ENCODE peak calls at places on chromosomes 11 and 22, in four cellular contexts. One of them, this sample, is unnamed.

GRCh38 chr11:57761301-57762234 is at the start of gene CTNND1:
- DNase-seq in GM13977: peak; percentile 87
- DNase-seq in HCT116: peak; percentile 95
- DNase-seq in activated CD4-positive, CD25-positive, alpha-beta regulatory T cell treated with anti-CD3 and anti-CD28 coated beads, Interleukin-2, amount 50 U/mL, for 16 hours: no peak
- DNase-seq in this sample: peak; percentile 46

GRCh38 chr11:9688716-9689511 is 25.0 kb downstream of the SWAP70 start:
- DNase-seq in GM13977: peak; percentile 19
- DNase-seq in HCT116: no peak
- DNase-seq in activated CD4-positive, CD25-positive, alpha-beta regulatory T cell treated with anti-CD3 and anti-CD28 coated beads, Interleukin-2, amount 50 U/mL, for 16 hours: no peak
- DNase-seq in this sample: peak; percentile 29

GRCh38 chr11:112118176-112118575 is 31.5 kb downstream of the SDHD start:
- DNase-seq in GM13977: no peak
- DNase-seq in HCT116: no peak
- DNase-seq in activated CD4-positive, CD25-positive, alpha-beta regulatory T cell treated with anti-CD3 and anti-CD28 coated beads, Interleukin-2, amount 50 U/mL, for 16 hours: no peak
- DNase-seq in this sample: no peak

GRCh38 chr11:104337273-104337672 is 173.3 kb upstream of the PDGFD start:
- DNase-seq in GM13977: no peak
- DNase-seq in HCT116: no peak
- DNase-seq in activated CD4-positive, CD25-positive, alpha-beta regulatory T cell treated with anti-CD3 and anti-CD28 coated beads, Interleukin-2, amount 50 U/mL, for 16 hours: no peak
- DNase-seq in this sample: no peak

GRCh38 chr11:105719073-105719846 is 109.4 kb downstream of the GRIA4 start:
- DNase-seq in GM13977: peak; percentile 17
- DNase-seq in HCT116: peak; percentile 22
- DNase-seq in activated CD4-positive, CD25-positive, alpha-beta regulatory T cell treated with anti-CD3 and anti-CD28 coated beads, Interleukin-2, amount 50 U/mL, for 16 hours: no peak
- DNase-seq in this sample: no peak

GRCh38 chr22:39176067-39176621 is 23.7 kb upstream of the CBX7 start:
- DNase-seq in GM13977: no peak
- DNase-seq in HCT116: no peak
- DNase-seq in activated CD4-positive, CD25-positive, alpha-beta regulatory T cell treated with anti-CD3 and anti-CD28 coated beads, Interleukin-2, amount 50 U/mL, for 16 hours: no peak
- DNase-seq in this sample: no peak

GRCh38 chr11:125903753-125904659 is at the start of gene DDX25:
- DNase-seq in GM13977: peak; percentile 23
- DNase-seq in HCT116: no peak
- DNase-seq in activated CD4-positive, CD25-positive, alpha-beta regulatory T cell treated with anti-CD3 and anti-CD28 coated beads, Interleukin-2, amount 50 U/mL, for 16 hours: no peak
- DNase-seq in this sample: peak; percentile 6

GRCh38 chr11:28794405-28794804 is 686.2 kb downstream of the METTL15 start:
- DNase-seq in GM13977: no peak
- DNase-seq in HCT116: no peak
- DNase-seq in activated CD4-positive, CD25-positive, alpha-beta regulatory T cell treated with anti-CD3 and anti-CD28 coated beads, Interleukin-2, amount 50 U/mL, for 16 hours: no peak
- DNase-seq in this sample: no peak

GRCh38 chr11:115606223-115607220 is 102.3 kb upstream of the CADM1 start:
- DNase-seq in GM13977: no peak
- DNase-seq in HCT116: no peak
- DNase-seq in activated CD4-positive, CD25-positive, alpha-beta regulatory T cell treated with anti-CD3 and anti-CD28 coated beads, Interleukin-2, amount 50 U/mL, for 16 hours: no peak
- DNase-seq in this sample: no peak

GRCh38 chr11:119421941-119422504 is 949 bp downstream of the THY1 start:
- DNase-seq in GM13977: no peak
- DNase-seq in HCT116: no peak
- DNase-seq in activated CD4-positive, CD25-positive, alpha-beta regulatory T cell treated with anti-CD3 and anti-CD28 coated beads, Interleukin-2, amount 50 U/mL, for 16 hours: no peak
- DNase-seq in this sample: no peak

GRCh38 chr22:44406581-44407403 is 91.2 kb downstream of the RTL6 start:
- DNase-seq in GM13977: no peak
- DNase-seq in HCT116: no peak
- DNase-seq in activated CD4-positive, CD25-positive, alpha-beta regulatory T cell treated with anti-CD3 and anti-CD28 coated beads, Interleukin-2, amount 50 U/mL, for 16 hours: no peak
- DNase-seq in this sample: no peak

GRCh38 chr11:40037005-40037404 is 1422.4 kb downstream of the LRRC4C start:
- DNase-seq in GM13977: no peak
- DNase-seq in HCT116: no peak
- DNase-seq in activated CD4-positive, CD25-positive, alpha-beta regulatory T cell treated with anti-CD3 and anti-CD28 coated beads, Interleukin-2, amount 50 U/mL, for 16 hours: no peak
- DNase-seq in this sample: no peak

GRCh38 chr22:50199836-50200332 is 927 bp upstream of the SELENOO start:
- DNase-seq in GM13977: no peak
- DNase-seq in HCT116: no peak
- DNase-seq in activated CD4-positive, CD25-positive, alpha-beta regulatory T cell treated with anti-CD3 and anti-CD28 coated beads, Interleukin-2, amount 50 U/mL, for 16 hours: no peak
- DNase-seq in this sample: no peak

GRCh38 chr11:70067591-70068341 is 10.4 kb upstream of the ANO1 start:
- DNase-seq in GM13977: no peak
- DNase-seq in HCT116: peak; percentile 48
- DNase-seq in activated CD4-positive, CD25-positive, alpha-beta regulatory T cell treated with anti-CD3 and anti-CD28 coated beads, Interleukin-2, amount 50 U/mL, for 16 hours: no peak
- DNase-seq in this sample: no peak

GRCh38 chr11:830295-831131 is 2.2 kb upstream of the CD151 start:
- DNase-seq in GM13977: peak; percentile 89
- DNase-seq in HCT116: no peak
- DNase-seq in activated CD4-positive, CD25-positive, alpha-beta regulatory T cell treated with anti-CD3 and anti-CD28 coated beads, Interleukin-2, amount 50 U/mL, for 16 hours: no peak
- DNase-seq in this sample: peak; percentile 85

GRCh38 chr11:1922411-1923113 is 3.1 kb downstream of the TNNT3 start:
- DNase-seq in GM13977: peak; percentile 29
- DNase-seq in HCT116: no peak
- DNase-seq in activated CD4-positive, CD25-positive, alpha-beta regulatory T cell treated with anti-CD3 and anti-CD28 coated beads, Interleukin-2, amount 50 U/mL, for 16 hours: no peak
- DNase-seq in this sample: no peak

GRCh38 chr11:115170133-115170815 is 333.9 kb downstream of the CADM1 start:
- DNase-seq in GM13977: peak; percentile 35
- DNase-seq in HCT116: no peak
- DNase-seq in activated CD4-positive, CD25-positive, alpha-beta regulatory T cell treated with anti-CD3 and anti-CD28 coated beads, Interleukin-2, amount 50 U/mL, for 16 hours: no peak
- DNase-seq in this sample: peak; percentile 28

GRCh38 chr11:133844217-133844616 is 1.1 kb downstream of the SPATA19 start:
- DNase-seq in GM13977: no peak
- DNase-seq in HCT116: no peak
- DNase-seq in activated CD4-positive, CD25-positive, alpha-beta regulatory T cell treated with anti-CD3 and anti-CD28 coated beads, Interleukin-2, amount 50 U/mL, for 16 hours: no peak
- DNase-seq in this sample: no peak

GRCh38 chr11:114036156-114036811 is 23.2 kb upstream of the ZBTB16 start:
- DNase-seq in GM13977: peak; percentile 47
- DNase-seq in HCT116: peak; percentile 41
- DNase-seq in activated CD4-positive, CD25-positive, alpha-beta regulatory T cell treated with anti-CD3 and anti-CD28 coated beads, Interleukin-2, amount 50 U/mL, for 16 hours: no peak
- DNase-seq in this sample: no peak

This sample was measured in germinal center.